ENCODE peak calls at places on chromosomes 2 and 18, in six cellular contexts. Z is mammary epithelial cell, C is H9, R is fibroblast of lung, K is keratinocyte, E is mesenchymal stem cell. H is an unnamed sample.

GRCh38 chr2:196182439-196183171 is 11.2 kb upstream of the STK17B start:
- DNase-seq in C (no peak), K (no peak), E (no peak), Z (no peak), R (no peak), H (no peak)

GRCh38 chr18:78979682-78980278 is at the start of gene SALL3:
- DNase-seq in Z (no peak), E (no peak), K (no peak), C (peak), R (peak), H (no peak)

GRCh38 chr2:179263015-179263414 is 1.6 kb downstream of the SESTD1 start:
- DNase-seq in Z (peak), C (no peak), E (peak), R (peak), K (no peak), H (no peak)

GRCh38 chr2:172095905-172096660 is 6.6 kb downstream of the DLX2 start:
- DNase-seq in K (no peak), E (no peak), C (no peak), R (no peak), Z (no peak), H (peak)

GRCh38 chr2:139293992-139294548 is 513.9 kb upstream of the NXPH2 start:
- DNase-seq in K (no peak), Z (no peak), C (no peak), E (no peak), R (no peak), H (no peak)

GRCh38 chr18:49007663-49008062 is 56.9 kb upstream of the SMAD7 start:
- DNase-seq in R (no peak), Z (no peak), C (no peak), E (no peak), K (no peak), H (no peak)

GRCh38 chr2:222309361-222309760 is 10.6 kb upstream of the PAX3 start:
- DNase-seq in E (no peak), K (no peak), R (peak), Z (no peak), C (no peak), H (no peak)

GRCh38 chr18:28511421-28511821 is 334.5 kb upstream of the CDH2 start:
- DNase-seq in K (peak), C (no peak), R (peak), E (peak), Z (peak), H (no peak)

GRCh38 chr2:219571311-219572236 is at the start of gene OBSL1:
- DNase-seq in K (peak), Z (peak), C (peak), R (peak), E (peak), H (peak)

GRCh38 chr2:128563348-128563687 is 244.7 kb upstream of the HS6ST1 start:
- DNase-seq in Z (no peak), R (peak), C (no peak), E (peak), K (no peak), H (no peak)

GRCh38 chr2:100682536-100682935 is 119.7 kb downstream of the PDCL3 start:
- DNase-seq in Z (no peak), R (no peak), K (no peak), E (no peak), C (no peak), H (no peak)

GRCh38 chr2:118321436-118322100 is 233.3 kb downstream of the INSIG2 start:
- DNase-seq in K (no peak), E (no peak), Z (no peak), R (no peak), C (peak), H (no peak)

GRCh38 chr2:81148323-81148722 is 843.8 kb upstream of the LRRTM1 start:
- DNase-seq in E (no peak), R (no peak), Z (no peak), K (no peak), C (no peak), H (no peak)

GRCh38 chr2:3426615-3427014 is 47.1 kb downstream of the TRAPPC12 start:
- DNase-seq in E (no peak), K (no peak), R (no peak), Z (no peak), C (no peak), H (no peak)

GRCh38 chr2:170723446-170723958 is 8.4 kb downstream of the SP5 start:
- DNase-seq in R (peak), E (no peak), Z (peak), C (peak), K (no peak), H (no peak)

GRCh38 chr2:84891355-84892010 is 10.6 kb upstream of the TRABD2A start:
- DNase-seq in R (no peak), Z (no peak), K (no peak), C (no peak), E (no peak), H (no peak)

GRCh38 chr2:84885111-84885510 is 4.2 kb upstream of the TRABD2A start:
- DNase-seq in Z (no peak), K (no peak), R (no peak), E (no peak), C (peak), H (no peak)

GRCh38 chr2:84888401-84889276 is 7.8 kb upstream of the TRABD2A start:
- DNase-seq in K (no peak), R (peak), Z (peak), C (no peak), E (peak), H (no peak)

GRCh38 chr2:84886791-84887190 is 5.9 kb upstream of the TRABD2A start:
- DNase-seq in Z (no peak), E (no peak), C (peak), R (no peak), K (no peak), H (no peak)

GRCh38 chr2:84889332-84889731 is 8.4 kb upstream of the TRABD2A start:
- DNase-seq in Z (no peak), C (no peak), R (no peak), K (no peak), E (no peak), H (no peak)
- H2AFZ ChIP-seq in Z (peak), C (no peak), R (peak), K (peak), E (peak), H (no peak)

GRCh38 chr2:174605687-174606086 is 8.1 kb upstream of the WIPF1 start:
- DNase-seq in C (no peak), K (no peak), R (peak), Z (no peak), E (peak), H (no peak)
- H2AFZ ChIP-seq in C (no peak), K (no peak), R (no peak), Z (no peak), E (no peak), H (no peak)

GRCh38 chr2:137975280-137976271 is 11.3 kb downstream of the HNMT start:
- DNase-seq in E (no peak), K (no peak), R (no peak), C (no peak), Z (peak), H (no peak)
- H2AFZ ChIP-seq in E (no peak), K (no peak), R (no peak), C (no peak), Z (no peak), H (no peak)

GRCh38 chr18:46622999-46623398 is 34.0 kb downstream of the LOXHD1 start:
- DNase-seq in C (no peak), Z (peak), R (peak), K (no peak), E (peak), H (no peak)

GRCh38 chr18:46622451-46622850 is 34.6 kb downstream of the LOXHD1 start:
- DNase-seq in Z (no peak), E (no peak), K (no peak), R (no peak), C (no peak), H (no peak)

GRCh38 chr18:46624127-46624526 is 32.9 kb downstream of the LOXHD1 start:
- DNase-seq in K (no peak), C (no peak), Z (no peak), R (no peak), E (no peak), H (no peak)

GRCh38 chr18:46625069-46625468 is 32.0 kb downstream of the LOXHD1 start:
- DNase-seq in Z (no peak), K (no peak), E (no peak), R (no peak), C (no peak), H (no peak)

DNA sequence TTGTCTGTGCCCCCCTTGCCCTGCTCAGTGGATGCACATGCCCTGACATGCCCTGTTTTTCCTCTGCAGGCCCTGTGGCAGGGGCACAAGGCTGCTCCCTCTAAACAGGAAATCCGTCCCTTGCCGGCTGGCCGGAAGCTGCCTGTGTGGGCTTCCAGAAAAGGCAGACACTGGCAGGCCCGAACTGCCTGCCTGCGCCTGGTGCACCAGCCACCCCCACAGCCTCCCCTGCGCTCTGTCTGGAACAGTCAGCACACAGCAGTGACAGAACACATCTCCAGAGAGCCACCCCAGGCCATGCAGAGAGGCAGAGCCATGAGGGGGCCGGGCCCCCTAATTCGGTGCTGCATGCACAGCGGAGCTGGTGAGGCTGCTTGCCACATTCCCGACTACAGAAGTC is 33.5 kb downstream of the LOXHD1 start:
- DNase-seq in C (no peak), K (no peak), E (no peak), Z (peak), R (no peak), H (no peak)
- H2AFZ ChIP-seq in C (no peak), K (peak), E (no peak), Z (peak), R (no peak), H (peak)